ENCODE peak calls at places on chromosomes 7 and 10, in seven cellular contexts. J, O, Y, I, L, D and S are unnamed samples.

GRCh38 chr10:77756319-77757232 is 119.0 kb upstream of the KCNMA1 start:
- DNase-seq in J (no peak), O (peak; percentile 84), Y (no peak), I (no peak), L (peak; percentile 64), D (no peak), S (peak; percentile 59)

GRCh38 chr10:88828310-88828709 is 23.3 kb downstream of the ANKRD22 start:
- DNase-seq in J (no peak), O (no peak), Y (no peak), I (no peak), L (no peak), D (no peak), S (no peak)

GRCh38 chr10:25048463-25048862 is 32.1 kb downstream of the THNSL1 start:
- DNase-seq in J (peak; percentile 51), O (peak; percentile 23), Y (no peak), I (no peak), L (no peak), D (no peak), S (peak; percentile 7)

GRCh38 chr7:93551063-93551895 is 23.2 kb downstream of the CALCR start:
- DNase-seq in J (no peak), O (peak; percentile 73), Y (no peak), I (no peak), L (no peak), D (no peak), S (no peak)

GRCh38 chr10:57982091-57982490 is 285.6 kb downstream of the IPMK start:
- DNase-seq in J (no peak), O (no peak), Y (no peak), I (no peak), L (no peak), D (no peak), S (no peak)

GRCh38 chr7:8120390-8121058 is 141.4 kb downstream of the ICA1 start:
- DNase-seq in J (no peak), O (no peak), Y (no peak), I (no peak), L (no peak), D (no peak), S (no peak)

GRCh38 chr7:70523626-70524351 is 608.2 kb upstream of the GALNT17 start:
- DNase-seq in J (no peak), O (no peak), Y (no peak), I (no peak), L (no peak), D (no peak), S (no peak)

GRCh38 chr10:131207584-131208532 is 103.7 kb downstream of the TCERG1L start:
- DNase-seq in J (no peak), O (no peak), Y (peak; percentile 44), I (no peak), L (peak; percentile 58), D (no peak), S (no peak)

GRCh38 chr7:53541467-53541866 is 506.0 kb downstream of the POM121L12 start:
- DNase-seq in J (no peak), O (no peak), Y (no peak), I (no peak), L (no peak), D (no peak), S (no peak)

GRCh38 chr7:138979226-138979979 is 1.8 kb downstream of the KIAA1549 start:
- DNase-seq in J (no peak), O (peak; percentile 27), Y (no peak), I (no peak), L (no peak), D (no peak), S (no peak)

GRCh38 chr10:78207776-78208175 is 174.1 kb downstream of the RPS24 start:
- DNase-seq in J (no peak), O (no peak), Y (no peak), I (no peak), L (no peak), D (no peak), S (no peak)

GRCh38 chr7:66905689-66906088 is 15.3 kb upstream of the TMEM248 start:
- DNase-seq in J (no peak), O (no peak), Y (no peak), I (no peak), L (no peak), D (no peak), S (no peak)
- TF ChIP-seq CTCF in J (no peak), O (peak; percentile 16), Y (no peak), I (no peak), L (no peak), D (no peak), S (no peak)

DNA sequence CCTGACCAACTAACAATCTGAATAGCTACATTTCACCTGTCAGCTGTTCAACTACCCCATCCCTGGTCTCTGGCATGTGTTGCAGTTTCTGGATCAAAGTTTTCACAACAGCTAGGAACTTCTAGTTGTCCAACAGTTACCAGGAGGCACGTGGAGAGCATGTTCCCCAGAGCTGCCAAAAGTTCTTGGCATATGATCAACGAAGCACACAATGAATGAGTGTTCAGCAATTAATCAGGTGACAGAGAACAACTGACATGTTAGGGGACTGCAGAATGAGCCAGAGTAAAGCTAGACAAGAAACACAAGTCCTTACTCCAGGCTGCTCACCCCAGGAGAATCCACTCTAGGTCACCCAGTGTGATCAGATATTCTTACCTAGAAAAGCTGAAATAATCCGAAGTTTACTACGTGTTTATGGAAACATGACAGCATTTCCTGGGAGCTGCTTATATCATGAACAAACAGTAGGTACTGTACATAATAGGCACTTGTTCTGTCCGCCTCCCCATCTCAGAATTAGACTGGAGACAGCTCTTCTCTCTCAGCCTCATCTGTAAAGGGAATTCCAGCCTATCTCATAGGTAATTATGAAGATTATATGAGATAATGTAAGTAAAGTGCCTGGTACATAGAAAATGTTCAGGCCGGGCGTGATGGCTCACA is 50.6 kb downstream of the ZNF438 start:
- DNase-seq in J (no peak), O (peak; percentile 86), Y (no peak), I (peak; percentile 70), L (no peak), D (peak; percentile 81), S (peak; percentile 85)
- H3K27ac ChIP-seq in J (no peak overlapping the region), O (peak overlapping the region; percentile 30), Y (no peak overlapping the region), I (peak overlapping the region; percentile 52), L (peak overlapping the region; percentile 52), D (peak overlapping the region; percentile 70), S (peak overlapping the region; percentile 61)

GRCh38 chr7:76053461-76053860 is 5.6 kb downstream of the MDH2 start:
- DNase-seq in J (no peak), O (no peak), Y (no peak), I (no peak), L (no peak), D (peak; percentile 34), S (no peak)

GRCh38 chr7:76054129-76055120 is 6.5 kb downstream of the MDH2 start:
- DNase-seq in J (no peak), O (peak; percentile 31), Y (no peak), I (no peak), L (no peak), D (no peak), S (no peak)

GRCh38 chr7:76057103-76057812 is 9.4 kb downstream of the MDH2 start:
- DNase-seq in J (no peak), O (no peak), Y (no peak), I (peak; percentile 46), L (no peak), D (no peak), S (no peak)

GRCh38 chr7:76057813-76058145 is 9.9 kb downstream of the MDH2 start:
- DNase-seq in J (no peak), O (no peak), Y (no peak), I (peak; percentile 85), L (no peak), D (no peak), S (no peak)

GRCh38 chr7:76056241-76056640 is 8.3 kb downstream of the MDH2 start:
- DNase-seq in J (no peak), O (no peak), Y (no peak), I (no peak), L (no peak), D (no peak), S (no peak)
- H3K36me3 ChIP-seq in J (no peaks in the 10 kb centered on the region), O (peaks cover 63% of the 10 kb centered on the region), Y (peaks cover 36% of the 10 kb centered on the region), I (peaks cover 19% of the 10 kb centered on the region), L (peaks cover 90% of the 10 kb centered on the region), D (peaks cover 15% of the 10 kb centered on the region), S (peaks cover 35% of the 10 kb centered on the region)

GRCh38 chr7:29878081-29878688 is 71.9 kb downstream of the WIPF3 start:
- DNase-seq in J (no peak), O (peak; percentile 67), Y (no peak), I (no peak), L (no peak), D (no peak), S (peak; percentile 51)
- TF ChIP-seq CTCF in J (peak; percentile 53), O (peak; percentile 66), Y (peak; percentile 48), I (peak; percentile 13), L (no peak), D (no peak), S (peak; percentile 55)